ENCODE peak calls at places on chromosome 17, in ten cellular contexts. B is tibial artery, C is adrenal gland, K is cardiac fibroblast, J is progenitor cell of endocrine pancreas, W is MM.1S, R is LNCaP clone FGC, Y is PC-3, Z is pancreas, I is thoracic aorta. X is an unnamed sample.

GRCh38 chr17:30176845-30177244 is 58.7 kb downstream of the SLC6A4 start:
- DNase-seq in B (no peak), C (no peak), K (no peak), J (no peak), W (no peak), R (no peak), Y (no peak), Z (no peak), I (no peak), X (no peak)

GRCh38 chr17:73420897-73421296 is 109.1 kb upstream of the CDC42EP4 start:
- DNase-seq in B (no peak), C (no peak), K (peak; percentile 18), J (no peak), W (no peak), R (no peak), Y (peak; percentile 99), Z (no peak), I (no peak), X (no peak)

GRCh38 chr17:1762906-1763829 is 1.3 kb downstream of the SERPINF1 start:
- DNase-seq in B (peak; percentile 78), C (peak; percentile 36), K (peak; percentile 58), J (no peak), W (no peak), R (no peak), Y (no peak), Z (no peak), I (no peak), X (no peak)

GRCh38 chr17:50893183-50893993 is 27.2 kb upstream of the TOB1 start:
- DNase-seq in B (no peak), C (no peak), K (peak; percentile 32), J (no peak), W (no peak), R (no peak), Y (peak; percentile 86), Z (peak; percentile 57), I (no peak), X (peak; percentile 25)

GRCh38 chr17:29844339-29845048 is 85.5 kb downstream of the SSH2 start:
- DNase-seq in B (no peak), C (no peak), K (peak; percentile 18), J (no peak), W (no peak), R (no peak), Y (no peak), Z (no peak), I (no peak), X (no peak)

GRCh38 chr17:5485270-5486205 is at the start of gene DERL2:
- DNase-seq in B (no peak), C (no peak), K (peak; percentile 53), J (no peak), W (peak; percentile 11), R (no peak), Y (no peak), Z (no peak), I (no peak), X (no peak)

GRCh38 chr17:28744104-28744801 is 442 bp downstream of the TRAF4 start:
- DNase-seq in B (no peak), C (peak; percentile 44), K (peak; percentile 56), J (peak; percentile 82), W (peak; percentile 57), R (no peak), Y (no peak), Z (peak; percentile 69), I (no peak), X (peak; percentile 67)

GRCh38 chr17:62727916-62728672 is 80.0 kb downstream of the MARCHF10 start:
- DNase-seq in B (no peak), C (no peak), K (no peak), J (no peak), W (no peak), R (no peak), Y (peak; percentile 24), Z (no peak), I (no peak), X (no peak)

GRCh38 chr17:70405492-70406220 is 236.3 kb downstream of the KCNJ2 start:
- DNase-seq in B (no peak), C (peak; percentile 13), K (peak; percentile 96), J (no peak), W (peak; percentile 17), R (no peak), Y (peak; percentile 99), Z (no peak), I (no peak), X (no peak)

GRCh38 chr17:4843451-4843850 is 10.3 kb downstream of the MINK1 start:
- DNase-seq in B (no peak), C (no peak), K (no peak), J (no peak), W (no peak), R (no peak), Y (no peak), Z (no peak), I (no peak), X (no peak)

GRCh38 chr17:65537845-65538678 is 23.4 kb downstream of the AXIN2 start:
- DNase-seq in B (no peak), C (no peak), K (no peak), J (no peak), W (no peak), R (no peak), Y (no peak), Z (no peak), I (no peak), X (no peak)

GRCh38 chr17:33292184-33292980 is 713 bp downstream of the ASIC2 start:
- DNase-seq in B (no peak), C (no peak), K (peak; percentile 27), J (peak; percentile 37), W (no peak), R (no peak), Y (no peak), Z (peak; percentile 15), I (no peak), X (peak; percentile 34)

GRCh38 chr17:43791589-43791988 is 11.4 kb downstream of the CFAP97D1 start:
- DNase-seq in B (no peak), C (no peak), K (peak; percentile 56), J (no peak), W (no peak), R (peak; percentile 76), Y (peak; percentile 84), Z (peak; percentile 45), I (no peak), X (no peak)

DNA sequence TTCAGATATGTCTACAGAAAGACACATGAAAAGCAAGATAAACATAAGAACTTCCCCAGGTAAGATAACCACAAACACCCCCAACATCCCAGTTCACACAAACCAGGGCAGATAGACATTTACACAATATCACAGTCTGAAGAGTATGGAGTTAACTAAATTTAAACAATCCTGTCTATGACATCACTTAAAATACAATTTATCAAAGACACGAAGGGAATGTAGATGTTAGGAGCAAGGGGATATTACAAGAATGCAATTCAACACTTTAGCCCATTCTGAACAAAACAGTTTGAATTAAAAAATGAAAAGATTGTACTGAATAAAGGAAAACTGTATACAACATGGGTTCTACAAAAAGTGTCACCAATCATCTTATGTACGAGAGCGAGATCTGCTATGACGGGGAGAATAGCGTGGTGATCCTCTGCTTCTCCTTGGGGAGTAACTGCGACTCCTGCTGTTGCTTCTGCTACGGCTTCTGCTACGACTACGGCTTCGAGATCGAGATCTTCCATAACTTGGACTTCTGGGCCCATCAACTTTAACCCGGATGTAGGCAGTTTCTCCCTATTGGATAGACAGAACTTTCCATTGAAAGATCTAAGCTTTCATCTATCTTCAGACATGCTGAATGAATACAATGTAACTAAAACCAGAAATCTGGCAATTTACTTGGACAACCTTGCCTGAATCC is 1.9 kb downstream of the SRSF1 start:
- DNase-seq in B (no peak), C (no peak), K (no peak), J (no peak), W (no peak), R (no peak), Y (no peak), Z (no peak), I (no peak), X (no peak)
- TF ChIP-seq CTCF in B (no peak), C (no peak), K (no peak), J (no peak), W (no peak), R (no peak), Y (peak; percentile 38), Z (no peak), I (no peak), X (no peak)

DNA sequence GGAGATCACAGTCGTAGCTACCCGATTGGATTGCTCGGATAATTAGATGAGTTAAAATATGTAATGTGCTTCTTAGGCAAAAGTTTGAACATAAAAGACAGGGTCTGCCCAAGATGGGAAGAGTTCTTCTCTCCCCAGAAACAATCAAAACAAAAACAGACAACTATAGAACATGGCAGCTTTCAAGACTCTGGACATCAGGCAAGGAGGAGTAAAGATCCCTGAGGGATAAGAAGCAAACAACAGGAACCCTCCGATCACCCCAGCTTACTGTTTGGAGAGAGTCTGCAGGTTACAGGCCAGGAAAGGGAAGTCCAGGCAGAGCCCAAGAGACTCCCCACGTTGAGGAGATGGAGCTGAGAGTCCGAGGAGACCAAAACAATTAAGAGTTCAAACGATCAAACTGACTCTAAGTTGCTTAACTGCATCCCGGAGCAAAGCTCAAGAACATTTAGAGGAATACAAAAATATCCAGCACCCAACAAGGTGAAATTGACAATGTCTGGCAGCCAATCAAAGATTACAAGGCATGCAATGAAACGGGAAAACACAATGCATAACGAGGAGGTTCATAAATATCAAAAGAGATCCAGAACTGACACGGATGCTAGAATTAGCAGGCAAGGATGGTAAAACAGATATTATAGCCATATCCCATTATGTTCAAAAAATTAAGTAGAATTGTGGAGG is 3.9 kb downstream of the ASGR2 start:
- DNase-seq in B (no peak), C (no peak), K (no peak), J (no peak), W (no peak), R (no peak), Y (no peak), Z (no peak), I (no peak), X (no peak)
- TF ChIP-seq CTCF in B (no peak), C (no peak), K (no peak), J (no peak), W (no peak), R (no peak), Y (no peak), Z (no peak), I (no peak), X (no peak)

DNA sequence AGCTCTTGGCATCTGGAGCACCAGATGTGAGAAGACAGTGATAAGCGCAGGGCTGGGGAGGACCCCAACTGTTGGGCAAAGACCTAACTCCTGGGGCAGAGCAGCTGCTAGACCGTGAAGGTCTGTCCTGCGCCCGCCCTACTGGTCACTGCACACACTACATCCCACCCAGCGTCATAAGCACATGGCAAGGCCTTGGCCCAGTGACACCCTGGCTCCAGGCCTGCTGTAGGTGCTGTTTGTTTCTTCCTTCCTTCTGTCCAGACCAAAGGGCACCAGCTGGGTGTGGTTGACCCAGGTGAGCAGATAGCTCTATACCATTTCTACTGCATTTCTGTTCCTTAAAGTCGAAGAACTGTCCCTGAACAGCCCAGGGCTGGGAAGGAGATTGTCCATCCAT is 6.4 kb downstream of the TRPV3 start:
- DNase-seq in B (no peak), C (no peak), K (no peak), J (no peak), W (no peak), R (no peak), Y (no peak), Z (no peak), I (no peak), X (no peak)
- TF ChIP-seq CTCF in B (no peak), C (no peak), K (no peak), J (no peak), W (peak; percentile 3), R (no peak), Y (no peak), Z (no peak), I (no peak), X (no peak)

DNA sequence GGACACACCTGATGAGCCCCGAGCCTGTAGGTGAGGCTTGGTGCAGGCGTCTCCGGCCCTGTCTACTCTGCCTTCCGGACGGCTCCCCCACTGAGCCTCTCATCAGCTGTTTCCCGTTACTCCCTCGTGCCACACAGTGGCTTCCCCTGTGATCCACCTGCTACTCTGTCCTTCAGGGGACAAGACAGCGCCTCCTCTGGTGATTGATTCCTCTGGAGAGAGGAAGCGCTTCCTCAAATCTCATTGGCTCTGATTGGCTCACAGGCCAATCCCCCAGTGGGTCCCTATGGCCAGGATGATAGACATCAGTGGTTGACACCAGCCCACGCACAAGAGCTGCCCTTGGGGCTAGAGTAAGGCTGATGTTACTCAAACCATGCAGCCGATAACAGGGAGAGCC is 24.0 kb downstream of the RNF213 start:
- DNase-seq in B (no peak), C (no peak), K (no peak), J (no peak), W (no peak), R (no peak), Y (peak; percentile 12), Z (no peak), I (no peak), X (no peak)
- TF ChIP-seq CTCF in B (no peak), C (no peak), K (no peak), J (no peak), W (no peak), R (no peak), Y (peak; percentile 45), Z (no peak), I (no peak), X (no peak)

X was measured in neural crest cell.